ENCODE peak calls at places on chromosomes 6 and 20, in seven cellular contexts. One of them, this sample, is unnamed.

GRCh38 chr20:62063981-62064787 is 1.5 kb downstream of the TAF4 start:
- DNase-seq in dorsolateral prefrontal cortex: no peak
- DNase-seq in pancreas: peak; percentile 91
- DNase-seq in brain microvascular endothelial cell: no peak
- DNase-seq in adrenal gland: peak; percentile 77
- DNase-seq in RWPE1: peak; percentile 55
- DNase-seq in CD8-positive, alpha-beta memory T cell: no peak
- DNase-seq in this sample: no peak

GRCh38 chr20:24612799-24613775 is 143.7 kb downstream of the SYNDIG1 start:
- DNase-seq in RWPE1: no peak
- DNase-seq in CD8-positive, alpha-beta memory T cell: no peak
- DNase-seq in pancreas: no peak
- DNase-seq in dorsolateral prefrontal cortex: no peak
- DNase-seq in adrenal gland: no peak
- DNase-seq in brain microvascular endothelial cell: no peak
- DNase-seq in this sample: peak; percentile 35

GRCh38 chr6:108653864-108654402 is 93.2 kb downstream of the FOXO3 start:
- DNase-seq in brain microvascular endothelial cell: no peak
- DNase-seq in CD8-positive, alpha-beta memory T cell: no peak
- DNase-seq in dorsolateral prefrontal cortex: no peak
- DNase-seq in RWPE1: no peak
- DNase-seq in pancreas: no peak
- DNase-seq in adrenal gland: no peak
- DNase-seq in this sample: peak; percentile 60

GRCh38 chr6:31025595-31025994 is 15.3 kb downstream of the MUC22 start:
- DNase-seq in brain microvascular endothelial cell: no peak
- DNase-seq in adrenal gland: no peak
- DNase-seq in CD8-positive, alpha-beta memory T cell: no peak
- DNase-seq in pancreas: no peak
- DNase-seq in RWPE1: no peak
- DNase-seq in dorsolateral prefrontal cortex: no peak
- DNase-seq in this sample: no peak

GRCh38 chr6:151004415-151005024 is 139.0 kb downstream of the MTHFD1L start:
- DNase-seq in adrenal gland: no peak
- DNase-seq in brain microvascular endothelial cell: peak; percentile 86
- DNase-seq in RWPE1: peak; percentile 74
- DNase-seq in pancreas: no peak
- DNase-seq in CD8-positive, alpha-beta memory T cell: no peak
- DNase-seq in dorsolateral prefrontal cortex: no peak
- DNase-seq in this sample: peak; percentile 95

GRCh38 chr20:34528921-34529297 is 12.7 kb downstream of the DYNLRB1 start:
- DNase-seq in dorsolateral prefrontal cortex: peak; percentile 64
- DNase-seq in CD8-positive, alpha-beta memory T cell: no peak
- DNase-seq in brain microvascular endothelial cell: no peak
- DNase-seq in adrenal gland: peak; percentile 70
- DNase-seq in RWPE1: no peak
- DNase-seq in pancreas: no peak
- DNase-seq in this sample: peak; percentile 39

GRCh38 chr6:134822920-134823430 is 126.9 kb downstream of the ALDH8A1 start:
- DNase-seq in dorsolateral prefrontal cortex: no peak
- DNase-seq in CD8-positive, alpha-beta memory T cell: no peak
- DNase-seq in brain microvascular endothelial cell: peak; percentile 85
- DNase-seq in RWPE1: peak; percentile 82
- DNase-seq in adrenal gland: peak; percentile 49
- DNase-seq in pancreas: no peak
- DNase-seq in this sample: peak; percentile 74

GRCh38 chr6:35052694-35053565 is 88.2 kb downstream of the TCP11 start:
- DNase-seq in CD8-positive, alpha-beta memory T cell: no peak
- DNase-seq in dorsolateral prefrontal cortex: no peak
- DNase-seq in RWPE1: no peak
- DNase-seq in brain microvascular endothelial cell: no peak
- DNase-seq in pancreas: no peak
- DNase-seq in adrenal gland: peak; percentile 39
- DNase-seq in this sample: peak; percentile 80

GRCh38 chr6:14824835-14825223 is 421.0 kb upstream of the JARID2 start:
- DNase-seq in CD8-positive, alpha-beta memory T cell: no peak
- DNase-seq in RWPE1: no peak
- DNase-seq in brain microvascular endothelial cell: no peak
- DNase-seq in dorsolateral prefrontal cortex: no peak
- DNase-seq in adrenal gland: no peak
- DNase-seq in pancreas: no peak
- DNase-seq in this sample: no peak

GRCh38 chr6:144578385-144579350 is 293.5 kb downstream of the UTRN start:
- DNase-seq in brain microvascular endothelial cell: no peak
- DNase-seq in RWPE1: no peak
- DNase-seq in CD8-positive, alpha-beta memory T cell: no peak
- DNase-seq in pancreas: no peak
- DNase-seq in adrenal gland: peak; percentile 41
- DNase-seq in dorsolateral prefrontal cortex: no peak
- DNase-seq in this sample: peak; percentile 49

GRCh38 chr6:26537160-26537845 is 863 bp upstream of the HMGN4 start:
- DNase-seq in adrenal gland: peak; percentile 95
- DNase-seq in dorsolateral prefrontal cortex: peak; percentile 92
- DNase-seq in pancreas: peak; percentile 94
- DNase-seq in brain microvascular endothelial cell: peak; percentile 95
- DNase-seq in CD8-positive, alpha-beta memory T cell: peak; percentile 82
- DNase-seq in RWPE1: peak; percentile 82
- DNase-seq in this sample: peak; percentile 93

GRCh38 chr20:62585571-62585970 is 56.7 kb upstream of the SLCO4A1 start:
- DNase-seq in brain microvascular endothelial cell: no peak
- DNase-seq in dorsolateral prefrontal cortex: no peak
- DNase-seq in pancreas: no peak
- DNase-seq in CD8-positive, alpha-beta memory T cell: no peak
- DNase-seq in RWPE1: no peak
- DNase-seq in adrenal gland: no peak
- DNase-seq in this sample: no peak

GRCh38 chr6:54291146-54291545 is 17.1 kb upstream of the TINAG start:
- DNase-seq in adrenal gland: no peak
- DNase-seq in dorsolateral prefrontal cortex: no peak
- DNase-seq in brain microvascular endothelial cell: peak; percentile 56
- DNase-seq in CD8-positive, alpha-beta memory T cell: no peak
- DNase-seq in pancreas: no peak
- DNase-seq in RWPE1: peak; percentile 54
- DNase-seq in this sample: peak; percentile 83

GRCh38 chr20:63697868-63698545 is 1.6 kb downstream of the TNFRSF6B start:
- DNase-seq in dorsolateral prefrontal cortex: no peak
- DNase-seq in pancreas: peak; percentile 63
- DNase-seq in brain microvascular endothelial cell: no peak
- DNase-seq in adrenal gland: peak; percentile 26
- DNase-seq in CD8-positive, alpha-beta memory T cell: no peak
- DNase-seq in RWPE1: no peak
- DNase-seq in this sample: no peak

GRCh38 chr20:47669157-47669425 is 116.2 kb downstream of the SULF2 start:
- DNase-seq in dorsolateral prefrontal cortex: no peak
- DNase-seq in RWPE1: no peak
- DNase-seq in adrenal gland: no peak
- DNase-seq in CD8-positive, alpha-beta memory T cell: no peak
- DNase-seq in brain microvascular endothelial cell: no peak
- DNase-seq in pancreas: no peak
- DNase-seq in this sample: no peak

GRCh38 chr6:84284428-84285033 is 57.1 kb upstream of the CEP162 start:
- DNase-seq in brain microvascular endothelial cell: peak; percentile 24
- DNase-seq in adrenal gland: no peak
- DNase-seq in CD8-positive, alpha-beta memory T cell: no peak
- DNase-seq in RWPE1: no peak
- DNase-seq in pancreas: no peak
- DNase-seq in dorsolateral prefrontal cortex: no peak
- DNase-seq in this sample: no peak

GRCh38 chr20:5272268-5272667 is 44.5 kb downstream of the PROKR2 start:
- DNase-seq in RWPE1: no peak
- DNase-seq in pancreas: no peak
- DNase-seq in CD8-positive, alpha-beta memory T cell: no peak
- DNase-seq in dorsolateral prefrontal cortex: no peak
- DNase-seq in adrenal gland: no peak
- DNase-seq in brain microvascular endothelial cell: no peak
- DNase-seq in this sample: no peak

GRCh38 chr6:6825986-6826901 is 237.7 kb downstream of the LY86 start:
- DNase-seq in CD8-positive, alpha-beta memory T cell: no peak
- DNase-seq in adrenal gland: peak; percentile 68
- DNase-seq in brain microvascular endothelial cell: no peak
- DNase-seq in dorsolateral prefrontal cortex: no peak
- DNase-seq in RWPE1: no peak
- DNase-seq in pancreas: no peak
- DNase-seq in this sample: no peak

GRCh38 chr20:43451400-43451799 is 6.3 kb upstream of the SRSF6 start:
- DNase-seq in brain microvascular endothelial cell: no peak
- DNase-seq in CD8-positive, alpha-beta memory T cell: no peak
- DNase-seq in dorsolateral prefrontal cortex: no peak
- DNase-seq in pancreas: no peak
- DNase-seq in adrenal gland: no peak
- DNase-seq in RWPE1: no peak
- DNase-seq in this sample: no peak

GRCh38 chr6:15319677-15320076 is 73.8 kb downstream of the JARID2 start:
- DNase-seq in dorsolateral prefrontal cortex: no peak
- DNase-seq in CD8-positive, alpha-beta memory T cell: no peak
- DNase-seq in adrenal gland: no peak
- DNase-seq in brain microvascular endothelial cell: no peak
- DNase-seq in RWPE1: no peak
- DNase-seq in pancreas: no peak
- DNase-seq in this sample: no peak

GRCh38 chr20:62117658-62118057 is 4.6 kb upstream of the LSM14B start:
- DNase-seq in brain microvascular endothelial cell: no peak
- DNase-seq in adrenal gland: no peak
- DNase-seq in pancreas: no peak
- DNase-seq in CD8-positive, alpha-beta memory T cell: peak; percentile 82
- DNase-seq in dorsolateral prefrontal cortex: no peak
- DNase-seq in RWPE1: no peak
- DNase-seq in this sample: no peak

GRCh38 chr20:31803552-31804291 is 15.4 kb upstream of the MYLK2 start:
- DNase-seq in pancreas: no peak
- DNase-seq in adrenal gland: no peak
- DNase-seq in brain microvascular endothelial cell: no peak
- DNase-seq in RWPE1: no peak
- DNase-seq in CD8-positive, alpha-beta memory T cell: no peak
- DNase-seq in dorsolateral prefrontal cortex: no peak
- DNase-seq in this sample: no peak

GRCh38 chr20:51661609-51662178 is 106.5 kb downstream of the ATP9A start:
- DNase-seq in CD8-positive, alpha-beta memory T cell: no peak
- DNase-seq in RWPE1: peak; percentile 67
- DNase-seq in pancreas: no peak
- DNase-seq in adrenal gland: no peak
- DNase-seq in dorsolateral prefrontal cortex: no peak
- DNase-seq in brain microvascular endothelial cell: no peak
- DNase-seq in this sample: peak; percentile 84

GRCh38 chr20:3927486-3928291 is 38.5 kb downstream of the PANK2 start:
- DNase-seq in pancreas: no peak
- DNase-seq in dorsolateral prefrontal cortex: peak; percentile 50
- DNase-seq in brain microvascular endothelial cell: no peak
- DNase-seq in RWPE1: no peak
- DNase-seq in CD8-positive, alpha-beta memory T cell: no peak
- DNase-seq in adrenal gland: no peak
- DNase-seq in this sample: no peak

GRCh38 chr6:74356385-74356784 is 660.4 kb downstream of the CD109 start:
- DNase-seq in pancreas: no peak
- DNase-seq in CD8-positive, alpha-beta memory T cell: no peak
- DNase-seq in brain microvascular endothelial cell: peak; percentile 17
- DNase-seq in RWPE1: peak; percentile 8
- DNase-seq in adrenal gland: no peak
- DNase-seq in dorsolateral prefrontal cortex: no peak
- DNase-seq in this sample: peak; percentile 47

GRCh38 chr20:20331796-20332195 is 36.1 kb upstream of the INSM1 start:
- DNase-seq in brain microvascular endothelial cell: no peak
- DNase-seq in dorsolateral prefrontal cortex: no peak
- DNase-seq in CD8-positive, alpha-beta memory T cell: no peak
- DNase-seq in pancreas: no peak
- DNase-seq in RWPE1: no peak
- DNase-seq in adrenal gland: no peak
- DNase-seq in this sample: no peak
- H3K27ac ChIP-seq in brain microvascular endothelial cell: no peak overlapping the region
- H3K27ac ChIP-seq in dorsolateral prefrontal cortex: no peak overlapping the region
- H3K27ac ChIP-seq in CD8-positive, alpha-beta memory T cell: no peak overlapping the region
- H3K27ac ChIP-seq in pancreas: no peak overlapping the region
- H3K27ac ChIP-seq in RWPE1: no peak overlapping the region
- H3K27ac ChIP-seq in adrenal gland: no peak overlapping the region
- H3K27ac ChIP-seq in this sample: no peak overlapping the region

DNA sequence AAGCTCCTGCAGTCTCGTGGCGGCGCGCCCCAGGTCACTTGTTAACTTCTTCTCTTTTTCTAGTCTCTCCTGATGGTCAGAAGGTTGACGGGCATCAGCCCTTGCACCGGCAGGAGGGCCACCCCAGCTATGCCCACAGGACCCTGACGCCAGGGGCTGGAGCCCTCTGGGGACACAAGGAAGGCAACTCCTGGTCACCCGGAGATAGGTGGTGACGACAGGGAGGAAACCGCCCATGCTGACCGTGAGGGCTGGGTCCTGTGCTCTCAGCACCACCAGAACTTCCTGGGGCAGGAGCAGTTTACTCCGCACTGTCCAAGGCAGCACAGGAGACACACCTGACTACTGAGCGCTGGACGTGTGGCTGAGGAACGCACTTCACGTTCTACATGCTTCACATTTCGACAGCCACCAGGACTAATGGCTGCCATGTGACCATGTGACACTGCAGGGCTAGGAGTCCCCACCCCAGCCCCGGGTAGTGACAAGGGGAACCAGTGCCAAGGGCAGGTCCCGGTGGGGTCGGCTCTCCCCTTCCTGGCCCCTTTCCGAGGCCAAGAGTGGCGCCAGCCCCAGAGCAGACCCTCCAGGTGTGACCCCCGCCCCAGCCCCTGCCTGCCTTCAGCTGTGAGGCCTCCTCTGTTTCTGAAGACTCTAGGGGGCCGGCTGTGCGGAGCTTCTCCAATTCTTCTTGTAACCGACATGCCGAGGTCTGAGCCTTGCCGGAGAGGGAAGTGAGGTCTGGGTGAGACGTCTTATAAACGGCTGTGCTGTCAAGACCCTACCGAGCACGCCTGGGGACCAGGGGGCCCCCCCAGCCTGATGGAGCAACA is 45.2 kb downstream of the DSTN start:
- DNase-seq in RWPE1: no peak
- DNase-seq in adrenal gland: no peak
- DNase-seq in CD8-positive, alpha-beta memory T cell: no peak
- DNase-seq in pancreas: no peak
- DNase-seq in brain microvascular endothelial cell: no peak
- DNase-seq in dorsolateral prefrontal cortex: peak; percentile 29
- DNase-seq in this sample: no peak
- H3K27ac ChIP-seq in RWPE1: peak overlapping the region; percentile 76
- H3K27ac ChIP-seq in adrenal gland: no peak overlapping the region
- H3K27ac ChIP-seq in CD8-positive, alpha-beta memory T cell: no peak overlapping the region
- H3K27ac ChIP-seq in pancreas: peak overlapping the region; percentile 56
- H3K27ac ChIP-seq in brain microvascular endothelial cell: no peak overlapping the region
- H3K27ac ChIP-seq in dorsolateral prefrontal cortex: no peak overlapping the region
- H3K27ac ChIP-seq in this sample: no peak overlapping the region

DNA sequence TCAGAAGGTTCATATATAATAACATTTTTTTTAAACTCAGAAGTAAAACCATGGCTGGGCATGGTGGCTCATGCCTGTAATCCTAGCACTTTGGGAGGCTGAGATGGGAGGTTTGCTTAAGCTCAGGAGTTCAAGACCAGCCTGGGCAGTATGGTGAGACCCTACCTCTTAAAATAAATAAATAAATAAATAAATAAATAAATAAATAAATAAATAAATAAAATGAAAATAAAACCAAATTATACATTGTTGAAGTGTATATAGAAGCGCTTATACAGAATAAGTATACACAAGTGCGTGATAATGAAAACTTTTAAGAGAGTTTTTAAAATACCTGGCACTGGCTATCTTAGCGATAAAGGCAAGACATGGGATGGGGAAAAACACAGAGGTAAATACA is 71.6 kb downstream of the OR2B2 start:
- DNase-seq in dorsolateral prefrontal cortex: no peak
- DNase-seq in adrenal gland: no peak
- DNase-seq in pancreas: no peak
- DNase-seq in brain microvascular endothelial cell: no peak
- DNase-seq in RWPE1: no peak
- DNase-seq in CD8-positive, alpha-beta memory T cell: no peak
- DNase-seq in this sample: no peak
- H3K27ac ChIP-seq in dorsolateral prefrontal cortex: no peak overlapping the region
- H3K27ac ChIP-seq in adrenal gland: no peak overlapping the region
- H3K27ac ChIP-seq in pancreas: no peak overlapping the region
- H3K27ac ChIP-seq in brain microvascular endothelial cell: no peak overlapping the region
- H3K27ac ChIP-seq in RWPE1: no peak overlapping the region
- H3K27ac ChIP-seq in CD8-positive, alpha-beta memory T cell: peak overlapping the region; percentile 99
- H3K27ac ChIP-seq in this sample: no peak overlapping the region

GRCh38 chr6:52509281-52510212 is 67.3 kb downstream of the TRAM2 start:
- DNase-seq in pancreas: no peak
- DNase-seq in dorsolateral prefrontal cortex: no peak
- DNase-seq in CD8-positive, alpha-beta memory T cell: no peak
- DNase-seq in brain microvascular endothelial cell: peak; percentile 68
- DNase-seq in adrenal gland: no peak
- DNase-seq in RWPE1: no peak
- DNase-seq in this sample: peak; percentile 60
- H3K27ac ChIP-seq in pancreas: no peak overlapping the region
- H3K27ac ChIP-seq in dorsolateral prefrontal cortex: no peak overlapping the region
- H3K27ac ChIP-seq in CD8-positive, alpha-beta memory T cell: no peak overlapping the region
- H3K27ac ChIP-seq in brain microvascular endothelial cell: peak overlapping the region; percentile 96
- H3K27ac ChIP-seq in adrenal gland: no peak overlapping the region
- H3K27ac ChIP-seq in RWPE1: peak overlapping the region; percentile 78
- H3K27ac ChIP-seq in this sample: no peak overlapping the region

This sample was measured in fibroblast of lung.